ENCODE peak calls at places on chromosomes 11 and 22, in four cellular contexts. H is gastrocnemius medialis, U is A549, B is transverse colon. N is an unnamed sample.

GRCh38 chr11:76107946-76108345 is 98.4 kb downstream of the WNT11 start:
- DNase-seq in U (no peak), H (no peak), B (no peak), N (no peak)

GRCh38 chr11:75667831-75668507 is 869 bp downstream of the MAP6 start:
- DNase-seq in B (peak), U (peak), H (no peak), N (peak)

GRCh38 chr22:29989446-29989845 is 90.8 kb upstream of the HORMAD2 start:
- DNase-seq in U (no peak), H (no peak), B (no peak), N (no peak)

GRCh38 chr22:38110008-38110862 is at the start of gene BAIAP2L2:
- DNase-seq in B (peak), H (no peak), U (peak), N (no peak)

GRCh38 chr22:31347251-31348008 is 1.3 kb upstream of the PATZ1 start:
- DNase-seq in B (peak), H (peak), U (peak), N (peak)

GRCh38 chr11:6856871-6857270 is 6.0 kb upstream of the OR10A2 start:
- DNase-seq in B (no peak), H (no peak), U (no peak), N (no peak)

GRCh38 chr11:68287419-68287818 is 15.6 kb upstream of the C11orf24 start:
- DNase-seq in H (no peak), B (no peak), U (no peak), N (peak)

GRCh38 chr11:76658231-76658630 is 12.3 kb downstream of the LRRC32 start:
- DNase-seq in B (peak), H (no peak), U (no peak), N (no peak)

GRCh38 chr11:93528757-93529639 is 14.2 kb downstream of the SMCO4 start:
- DNase-seq in B (no peak), U (no peak), H (peak), N (no peak)

GRCh38 chr11:73331138-73331916 is 23.3 kb downstream of the ARHGEF17 start:
- DNase-seq in U (no peak), H (no peak), B (no peak), N (no peak)

GRCh38 chr11:72511393-72512047 is 77.2 kb upstream of the CLPB start:
- DNase-seq in U (peak), B (no peak), H (no peak), N (peak)

GRCh38 chr11:82865841-82866240 is 34.4 kb downstream of the PRCP start:
- DNase-seq in U (no peak), H (no peak), B (no peak), N (no peak)

GRCh38 chr22:50620861-50621490 is 7.0 kb downstream of the ARSA start:
- DNase-seq in U (no peak), B (peak), H (no peak), N (no peak)

GRCh38 chr11:78869293-78869692 is 294.6 kb upstream of the NARS2 start:
- DNase-seq in U (no peak), B (no peak), H (no peak), N (no peak)

GRCh38 chr11:79794484-79795393 is 353.9 kb upstream of the TENM4 start:
- DNase-seq in H (no peak), U (no peak), B (no peak), N (no peak)

GRCh38 chr11:6655790-6656580 is at the start of gene DCHS1:
- DNase-seq in B (peak), U (no peak), H (no peak), N (no peak)

GRCh38 chr22:19042285-19043110 is 79.7 kb downstream of the DGCR2 start:
- DNase-seq in B (no peak), U (no peak), H (peak), N (no peak)

GRCh38 chr11:17410606-17411379 is 22.3 kb upstream of the KCNJ11 start:
- DNase-seq in H (no peak), B (peak), U (no peak), N (no peak)

GRCh38 chr11:126426126-126426525 is 70.6 kb downstream of the ST3GAL4 start:
- DNase-seq in B (peak), U (no peak), H (no peak), N (no peak)

GRCh38 chr22:37784829-37785495 is 22.8 kb upstream of the GCAT start:
- DNase-seq in B (peak), H (peak), U (no peak), N (no peak)

GRCh38 chr22:38353701-38354100 is 36.5 kb upstream of the CSNK1E start:
- DNase-seq in U (no peak), H (no peak), B (no peak), N (no peak)

GRCh38 chr11:10477690-10478046 is 22.6 kb downstream of the AMPD3 start:
- DNase-seq in U (no peak), H (peak), B (no peak), N (no peak)

GRCh38 chr11:48055292-48056132 is 75.2 kb downstream of the PTPRJ start:
- DNase-seq in H (no peak), B (peak), U (no peak), N (no peak)

GRCh38 chr22:49373289-49373666 is 454.4 kb downstream of the BRD1 start:
- DNase-seq in H (no peak), B (no peak), U (no peak), N (no peak)

DNA sequence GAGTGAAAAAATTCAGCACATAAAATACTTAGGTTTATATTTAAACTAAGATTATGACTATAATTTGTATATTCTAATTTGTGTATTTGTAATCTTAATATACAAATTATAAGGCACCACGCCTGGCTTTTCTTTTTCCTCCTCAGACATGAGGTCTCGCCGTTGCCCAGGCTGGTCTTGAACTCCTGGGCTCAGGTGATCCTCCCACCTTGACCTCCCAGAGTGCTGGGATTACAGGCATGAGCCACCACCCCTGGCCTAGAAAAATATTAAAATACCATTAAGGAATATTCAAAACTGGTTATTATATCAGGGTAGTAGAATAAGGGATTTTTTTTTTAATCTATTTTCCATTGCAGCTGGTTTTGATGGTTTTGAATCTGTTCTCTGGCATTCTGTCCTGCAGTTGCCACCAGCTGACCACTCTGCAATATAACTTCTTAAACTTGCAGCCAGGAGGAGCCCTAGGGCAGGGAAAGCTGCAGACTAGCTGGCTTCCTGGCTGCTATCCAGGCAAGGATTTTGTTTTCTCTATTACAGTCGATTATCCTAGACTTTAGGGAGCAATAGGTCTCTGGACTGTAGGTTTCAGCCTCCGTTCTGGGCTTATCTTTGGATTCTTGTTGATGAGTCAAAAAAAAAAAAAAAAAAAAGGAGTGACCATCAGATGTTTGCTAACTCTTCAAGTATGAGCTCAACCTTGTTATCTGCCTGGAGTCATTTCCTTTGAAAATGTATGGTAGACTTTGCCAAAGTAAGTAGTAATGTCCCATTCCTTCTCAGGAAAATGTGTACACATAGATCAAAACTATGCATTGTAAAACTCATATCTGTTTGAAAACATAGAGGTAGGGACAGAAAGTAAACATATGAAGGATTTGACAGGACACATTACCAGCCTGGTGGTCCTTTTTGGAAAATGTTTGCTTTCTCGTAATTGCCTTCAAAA is 13.2 kb downstream of the POLA2 start:
- DNase-seq in U (peak), H (peak), B (peak), N (peak)
- TF ChIP-seq POLR2A in U (no peak), H (no peak), B (no peak), N (peak)

GRCh38 chr22:36727927-36728488 is 24.5 kb upstream of the CACNG2 start:
- DNase-seq in H (no peak), U (no peak), B (no peak), N (no peak)

GRCh38 chr22:36725366-36726006 is 21.9 kb upstream of the CACNG2 start:
- DNase-seq in H (no peak), B (no peak), U (no peak), N (no peak)

GRCh38 chr22:36728505-36728904 is 25.0 kb upstream of the CACNG2 start:
- DNase-seq in H (no peak), B (no peak), U (no peak), N (no peak)

GRCh38 chr22:36726007-36726380 is 22.4 kb upstream of the CACNG2 start:
- DNase-seq in H (no peak), U (no peak), B (no peak), N (no peak)

GRCh38 chr22:36727110-36727509 is 23.6 kb upstream of the CACNG2 start:
- DNase-seq in B (no peak), U (no peak), H (no peak), N (no peak)
- TF ChIP-seq POLR2A in B (no peak), U (no peak), H (no peak), N (no peak)

DNA sequence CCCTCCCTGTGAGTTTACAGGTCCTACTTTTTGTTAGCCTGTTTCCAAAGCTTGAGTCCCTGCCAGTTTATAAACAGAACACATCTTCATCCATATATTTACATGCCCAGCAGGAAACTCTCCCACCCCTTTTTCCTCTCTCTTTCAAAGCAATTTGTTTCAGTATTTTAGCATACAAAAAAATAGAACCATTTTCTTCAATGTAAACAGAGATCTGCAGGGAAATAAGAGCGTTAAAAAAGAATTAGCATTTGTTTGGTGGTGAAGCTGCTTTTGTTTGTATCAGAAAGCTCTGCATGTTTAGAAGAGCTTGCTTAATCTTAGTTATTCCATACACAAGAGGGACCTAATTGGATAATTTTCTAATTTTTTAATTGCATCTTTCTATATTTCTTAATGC is 243.7 kb downstream of the NELL1 start:
- DNase-seq in B (no peak), U (no peak), H (no peak), N (no peak)
- TF ChIP-seq POLR2A in B (no peak), U (no peak), H (no peak), N (no peak)

GRCh38 chr11:12111482-12112149 is 1.2 kb downstream of the MICAL2 start:
- DNase-seq in B (no peak), U (no peak), H (no peak), N (peak)

GRCh38 chr11:12108875-12109453 is 1.4 kb upstream of the MICAL2 start:
- DNase-seq in B (no peak), H (no peak), U (no peak), N (peak)

GRCh38 chr11:12110714-12111481 is 508 bp downstream of the MICAL2 start:
- DNase-seq in B (peak), U (no peak), H (no peak), N (peak)

GRCh38 chr11:12109591-12110196 is 696 bp upstream of the MICAL2 start:
- DNase-seq in U (no peak), B (no peak), H (no peak), N (peak)

DNA sequence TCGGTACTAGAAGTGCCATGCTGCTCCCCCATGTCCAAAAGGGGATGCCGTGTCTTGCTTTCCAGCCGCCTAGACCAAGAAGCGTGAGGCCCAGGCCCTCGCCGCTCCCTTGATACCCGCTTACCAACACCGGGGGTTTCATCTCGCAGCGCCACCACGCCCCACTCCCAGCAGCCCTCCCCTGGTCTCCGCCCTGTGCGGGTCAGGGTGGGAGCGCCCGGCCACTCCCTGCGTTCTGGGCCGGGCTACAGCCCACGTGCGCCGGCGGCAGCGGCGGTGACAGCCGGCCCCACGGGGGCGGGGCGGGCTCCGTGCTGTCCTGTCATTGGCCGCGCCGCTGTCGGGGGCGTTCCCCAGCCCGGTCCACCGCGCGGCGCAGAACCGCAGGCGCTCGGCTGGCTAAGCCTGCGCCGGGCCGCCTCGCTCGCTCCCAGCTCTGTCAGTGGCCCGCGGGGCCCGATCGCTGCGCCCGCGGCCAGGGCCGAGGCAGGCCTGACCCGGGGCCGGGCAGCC is at the start of gene MICAL2:
- DNase-seq in B (peak), H (peak), U (peak), N (peak)
- TF ChIP-seq POLR2A in B (peak), H (peak), U (peak), N (peak)

DNA sequence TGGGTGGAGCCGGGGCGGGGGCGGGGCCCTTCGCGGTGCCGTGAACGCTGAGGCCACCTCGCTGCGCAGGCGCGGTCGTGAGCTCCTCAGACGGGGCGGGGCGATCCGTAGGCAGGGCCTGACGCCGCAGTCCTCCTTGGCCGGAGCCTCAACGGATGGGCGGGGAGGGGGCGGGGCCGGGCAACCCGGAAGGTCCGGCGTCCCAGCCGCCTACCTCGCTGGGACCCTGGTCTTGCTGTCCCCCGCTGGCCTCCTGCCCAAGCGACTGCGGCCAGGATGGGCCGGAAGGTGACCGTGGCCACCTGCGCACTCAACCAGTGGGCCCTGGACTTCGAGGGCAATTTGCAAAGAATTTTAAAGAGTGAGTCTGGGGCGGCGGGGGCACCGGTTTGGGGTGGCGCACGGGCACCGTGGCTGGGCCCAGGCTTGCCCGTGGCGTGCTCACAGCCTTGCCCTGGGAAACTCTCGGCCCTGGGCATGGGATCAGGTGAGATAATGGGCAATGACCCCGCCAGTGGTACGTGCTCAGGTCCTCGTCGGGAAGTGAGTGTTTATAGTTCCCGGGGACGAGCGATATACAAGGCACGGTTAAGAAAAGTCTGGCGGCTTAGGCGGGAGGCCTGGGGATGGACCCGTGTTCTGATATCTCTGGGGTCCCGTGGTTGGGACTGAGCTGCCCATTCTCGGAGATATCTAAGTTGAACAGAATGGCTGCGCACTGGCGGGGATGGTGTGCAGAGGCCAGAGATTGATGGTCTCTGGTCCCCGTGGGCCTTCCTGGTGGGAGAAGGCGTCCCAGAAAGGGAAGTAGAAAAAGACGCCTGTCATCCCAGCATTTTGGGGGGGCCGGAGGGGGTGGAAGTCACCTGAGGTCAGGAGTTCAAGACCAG is at the start of gene NADSYN1:
- DNase-seq in B (peak), H (peak), U (peak), N (peak)
- TF ChIP-seq POLR2A in B (peak), H (peak), U (peak), N (peak)

DNA sequence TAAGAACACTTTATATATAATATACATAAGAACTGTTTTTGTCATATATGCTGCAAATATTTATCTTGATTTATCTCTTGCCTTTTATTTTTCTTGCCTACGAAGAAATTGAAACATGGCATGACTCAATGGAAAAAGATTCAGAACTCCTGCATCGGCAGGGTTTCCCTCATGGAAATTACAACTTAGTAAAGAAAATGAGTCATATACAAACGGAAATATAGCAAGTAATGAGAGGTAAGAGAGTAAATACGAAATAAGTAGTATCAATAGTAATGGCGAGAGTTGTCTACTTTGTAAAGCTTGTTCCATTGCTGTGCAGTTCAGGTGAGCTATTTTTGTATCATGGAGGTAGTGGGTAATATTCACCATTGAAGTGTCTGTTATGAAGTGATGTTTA is 350.4 kb downstream of the DDX10 start:
- DNase-seq in B (no peak), H (no peak), U (no peak), N (no peak)
- TF ChIP-seq POLR2A in B (no peak), H (no peak), U (no peak), N (no peak)

GRCh38 chr11:819943-820649 is 1.4 kb downstream of the PNPLA2 start:
- DNase-seq in H (peak), B (peak), U (peak), N (peak)

GRCh38 chr11:820655-821512 is 2.2 kb downstream of the PNPLA2 start:
- DNase-seq in U (peak), H (peak), B (peak), N (no peak)

GRCh38 chr11:821513-822371 is 3.0 kb downstream of the PNPLA2 start:
- DNase-seq in B (no peak), U (no peak), H (peak), N (no peak)

GRCh38 chr11:818396-819128 is at the start of gene PNPLA2:
- DNase-seq in H (peak), U (peak), B (peak), N (no peak)

DNA sequence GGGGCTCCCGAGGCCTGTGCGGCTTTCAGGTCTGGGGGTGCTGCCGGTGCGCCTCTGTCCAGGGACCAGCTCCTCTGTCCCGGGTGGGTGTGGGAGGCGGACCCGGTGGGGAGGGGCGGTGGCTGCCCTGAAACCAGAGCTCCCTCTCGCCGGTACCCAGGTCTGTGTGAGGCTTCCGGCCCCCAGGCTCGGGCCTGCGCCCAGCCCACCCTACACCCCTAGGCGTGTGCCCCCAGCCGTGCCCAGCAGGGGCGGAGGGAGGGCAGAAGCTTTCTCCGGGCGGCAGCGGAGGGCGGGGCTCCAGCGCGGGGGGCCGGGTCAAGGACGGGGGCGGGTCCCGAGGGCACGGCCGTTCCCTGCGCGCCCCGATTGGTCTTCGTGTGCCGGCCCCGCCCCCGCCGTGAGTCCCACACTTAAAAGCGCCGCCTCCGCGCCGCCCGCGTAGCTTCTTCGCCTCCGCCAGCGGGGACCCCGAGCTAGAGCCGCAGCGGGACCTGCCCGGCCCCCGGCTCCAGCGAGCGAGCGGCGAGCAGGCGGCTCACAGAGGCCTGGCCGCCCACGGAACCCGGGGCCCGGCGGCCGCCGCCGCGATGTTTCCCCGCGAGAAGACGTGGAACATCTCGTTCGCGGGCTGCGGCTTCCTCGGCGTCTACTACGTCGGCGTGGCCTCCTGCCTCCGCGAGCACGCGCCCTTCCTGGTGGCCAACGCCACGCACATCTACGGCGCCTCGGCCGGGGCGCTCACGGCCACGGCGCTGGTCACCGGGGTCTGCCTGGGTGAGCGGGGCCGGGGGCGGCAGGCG is 616 bp downstream of the PNPLA2 start:
- DNase-seq in H (peak), B (peak), U (peak), N (peak)
- TF ChIP-seq POLR2A in H (peak), B (peak), U (peak), N (peak)